ENCODE peak calls at places on chromosomes 1 and 21, in five cellular contexts. One of them, this sample, is unnamed.

GRCh38 chr1:184194251-184194650 is 142.7 kb downstream of the TSEN15 start:
- DNase-seq in T-cell: no peak
- DNase-seq in activated naive CD4-positive, alpha-beta T cell treated with anti-CD3 and anti-CD28 coated beads for 36 hours: no peak
- DNase-seq in activated gamma-delta T cell treated with Interleukin-2 at 50 U/mL for 16 hours: no peak
- DNase-seq in IMR-90: peak
- DNase-seq in this sample: no peak

GRCh38 chr1:113241237-113241636 is 149.1 kb upstream of the MAGI3 start:
- DNase-seq in activated gamma-delta T cell treated with Interleukin-2 at 50 U/mL for 16 hours: no peak
- DNase-seq in T-cell: no peak
- DNase-seq in IMR-90: no peak
- DNase-seq in activated naive CD4-positive, alpha-beta T cell treated with anti-CD3 and anti-CD28 coated beads for 36 hours: no peak
- DNase-seq in this sample: no peak

GRCh38 chr1:203818399-203818798 is 23.0 kb downstream of the ZBED6 start:
- DNase-seq in T-cell: no peak
- DNase-seq in activated naive CD4-positive, alpha-beta T cell treated with anti-CD3 and anti-CD28 coated beads for 36 hours: no peak
- DNase-seq in IMR-90: no peak
- DNase-seq in activated gamma-delta T cell treated with Interleukin-2 at 50 U/mL for 16 hours: no peak
- DNase-seq in this sample: no peak

GRCh38 chr1:37858931-37859506 is 373 bp downstream of the MTF1 start:
- DNase-seq in T-cell: no peak
- DNase-seq in IMR-90: peak
- DNase-seq in activated naive CD4-positive, alpha-beta T cell treated with anti-CD3 and anti-CD28 coated beads for 36 hours: no peak
- DNase-seq in activated gamma-delta T cell treated with Interleukin-2 at 50 U/mL for 16 hours: no peak
- DNase-seq in this sample: peak

GRCh38 chr21:45263534-45263933 is 24.2 kb downstream of the POFUT2 start:
- DNase-seq in IMR-90: no peak
- DNase-seq in activated gamma-delta T cell treated with Interleukin-2 at 50 U/mL for 16 hours: no peak
- DNase-seq in T-cell: no peak
- DNase-seq in activated naive CD4-positive, alpha-beta T cell treated with anti-CD3 and anti-CD28 coated beads for 36 hours: no peak
- DNase-seq in this sample: no peak

GRCh38 chr1:197042676-197043341 is 24.3 kb downstream of the F13B start:
- DNase-seq in IMR-90: no peak
- DNase-seq in activated gamma-delta T cell treated with Interleukin-2 at 50 U/mL for 16 hours: no peak
- DNase-seq in activated naive CD4-positive, alpha-beta T cell treated with anti-CD3 and anti-CD28 coated beads for 36 hours: no peak
- DNase-seq in T-cell: no peak
- DNase-seq in this sample: no peak

GRCh38 chr1:224498574-224499170 is 64.1 kb upstream of the WDR26 start:
- DNase-seq in activated naive CD4-positive, alpha-beta T cell treated with anti-CD3 and anti-CD28 coated beads for 36 hours: no peak
- DNase-seq in IMR-90: peak
- DNase-seq in T-cell: no peak
- DNase-seq in activated gamma-delta T cell treated with Interleukin-2 at 50 U/mL for 16 hours: no peak
- DNase-seq in this sample: no peak

GRCh38 chr1:201248721-201249559 is 34.4 kb upstream of the PKP1 start:
- DNase-seq in IMR-90: no peak
- DNase-seq in T-cell: no peak
- DNase-seq in activated gamma-delta T cell treated with Interleukin-2 at 50 U/mL for 16 hours: no peak
- DNase-seq in activated naive CD4-positive, alpha-beta T cell treated with anti-CD3 and anti-CD28 coated beads for 36 hours: no peak
- DNase-seq in this sample: no peak

GRCh38 chr1:23446644-23447310 is 22.2 kb upstream of the TCEA3 start:
- DNase-seq in activated naive CD4-positive, alpha-beta T cell treated with anti-CD3 and anti-CD28 coated beads for 36 hours: no peak
- DNase-seq in T-cell: no peak
- DNase-seq in activated gamma-delta T cell treated with Interleukin-2 at 50 U/mL for 16 hours: no peak
- DNase-seq in IMR-90: no peak
- DNase-seq in this sample: no peak

GRCh38 chr1:150472606-150473200 is 14.5 kb upstream of the TARS2 start:
- DNase-seq in T-cell: no peak
- DNase-seq in activated naive CD4-positive, alpha-beta T cell treated with anti-CD3 and anti-CD28 coated beads for 36 hours: no peak
- DNase-seq in activated gamma-delta T cell treated with Interleukin-2 at 50 U/mL for 16 hours: no peak
- DNase-seq in IMR-90: no peak
- DNase-seq in this sample: no peak

GRCh38 chr1:85579619-85580018 is 942 bp upstream of the CCN1 start:
- DNase-seq in activated gamma-delta T cell treated with Interleukin-2 at 50 U/mL for 16 hours: no peak
- DNase-seq in IMR-90: peak
- DNase-seq in activated naive CD4-positive, alpha-beta T cell treated with anti-CD3 and anti-CD28 coated beads for 36 hours: no peak
- DNase-seq in T-cell: no peak
- DNase-seq in this sample: no peak

GRCh38 chr1:202888204-202888506 is 794 bp downstream of the RABIF start:
- DNase-seq in activated gamma-delta T cell treated with Interleukin-2 at 50 U/mL for 16 hours: no peak
- DNase-seq in T-cell: no peak
- DNase-seq in IMR-90: peak
- DNase-seq in activated naive CD4-positive, alpha-beta T cell treated with anti-CD3 and anti-CD28 coated beads for 36 hours: no peak
- DNase-seq in this sample: no peak

GRCh38 chr21:35232545-35233176 is 183.6 kb upstream of the RUNX1 start:
- DNase-seq in T-cell: no peak
- DNase-seq in IMR-90: peak
- DNase-seq in activated naive CD4-positive, alpha-beta T cell treated with anti-CD3 and anti-CD28 coated beads for 36 hours: no peak
- DNase-seq in activated gamma-delta T cell treated with Interleukin-2 at 50 U/mL for 16 hours: no peak
- DNase-seq in this sample: no peak

GRCh38 chr1:245600658-245601057 is 445.9 kb downstream of the KIF26B start:
- DNase-seq in IMR-90: no peak
- DNase-seq in activated gamma-delta T cell treated with Interleukin-2 at 50 U/mL for 16 hours: no peak
- DNase-seq in T-cell: no peak
- DNase-seq in activated naive CD4-positive, alpha-beta T cell treated with anti-CD3 and anti-CD28 coated beads for 36 hours: no peak
- DNase-seq in this sample: no peak

GRCh38 chr1:240098534-240098933 is 6.9 kb downstream of the FMN2 start:
- DNase-seq in T-cell: no peak
- DNase-seq in activated naive CD4-positive, alpha-beta T cell treated with anti-CD3 and anti-CD28 coated beads for 36 hours: no peak
- DNase-seq in activated gamma-delta T cell treated with Interleukin-2 at 50 U/mL for 16 hours: no peak
- DNase-seq in IMR-90: no peak
- DNase-seq in this sample: no peak

GRCh38 chr1:226677121-226678020 is 61.7 kb downstream of the ITPKB start:
- DNase-seq in activated gamma-delta T cell treated with Interleukin-2 at 50 U/mL for 16 hours: peak
- DNase-seq in T-cell: peak
- DNase-seq in IMR-90: peak
- DNase-seq in activated naive CD4-positive, alpha-beta T cell treated with anti-CD3 and anti-CD28 coated beads for 36 hours: peak
- DNase-seq in this sample: peak

GRCh38 chr1:109718495-109718894 is 6.4 kb downstream of the GSTM5 start:
- DNase-seq in activated naive CD4-positive, alpha-beta T cell treated with anti-CD3 and anti-CD28 coated beads for 36 hours: no peak
- DNase-seq in activated gamma-delta T cell treated with Interleukin-2 at 50 U/mL for 16 hours: no peak
- DNase-seq in T-cell: no peak
- DNase-seq in IMR-90: peak
- DNase-seq in this sample: no peak

GRCh38 chr1:3539707-3540425 is 71.4 kb downstream of the MEGF6 start:
- DNase-seq in activated naive CD4-positive, alpha-beta T cell treated with anti-CD3 and anti-CD28 coated beads for 36 hours: no peak
- DNase-seq in activated gamma-delta T cell treated with Interleukin-2 at 50 U/mL for 16 hours: no peak
- DNase-seq in T-cell: no peak
- DNase-seq in IMR-90: no peak
- DNase-seq in this sample: no peak

GRCh38 chr1:37308571-37308960 is 165.8 kb upstream of the ZC3H12A start:
- DNase-seq in IMR-90: no peak
- DNase-seq in T-cell: no peak
- DNase-seq in activated gamma-delta T cell treated with Interleukin-2 at 50 U/mL for 16 hours: no peak
- DNase-seq in activated naive CD4-positive, alpha-beta T cell treated with anti-CD3 and anti-CD28 coated beads for 36 hours: no peak
- DNase-seq in this sample: no peak

GRCh38 chr21:16775056-16775455 is 737.8 kb upstream of the CXADR start:
- DNase-seq in IMR-90: no peak
- DNase-seq in activated naive CD4-positive, alpha-beta T cell treated with anti-CD3 and anti-CD28 coated beads for 36 hours: no peak
- DNase-seq in T-cell: no peak
- DNase-seq in activated gamma-delta T cell treated with Interleukin-2 at 50 U/mL for 16 hours: no peak
- DNase-seq in this sample: no peak

GRCh38 chr1:63261736-63262142 is 60.6 kb upstream of the FOXD3 start:
- DNase-seq in activated naive CD4-positive, alpha-beta T cell treated with anti-CD3 and anti-CD28 coated beads for 36 hours: no peak
- DNase-seq in activated gamma-delta T cell treated with Interleukin-2 at 50 U/mL for 16 hours: no peak
- DNase-seq in T-cell: no peak
- DNase-seq in IMR-90: no peak
- DNase-seq in this sample: no peak

GRCh38 chr1:236060286-236060685 is 4.6 kb downstream of the NID1 start:
- DNase-seq in IMR-90: no peak
- DNase-seq in activated gamma-delta T cell treated with Interleukin-2 at 50 U/mL for 16 hours: no peak
- DNase-seq in activated naive CD4-positive, alpha-beta T cell treated with anti-CD3 and anti-CD28 coated beads for 36 hours: no peak
- DNase-seq in T-cell: no peak
- DNase-seq in this sample: no peak

GRCh38 chr1:95041491-95042165 is 31.1 kb downstream of the ALG14 start:
- DNase-seq in activated gamma-delta T cell treated with Interleukin-2 at 50 U/mL for 16 hours: no peak
- DNase-seq in activated naive CD4-positive, alpha-beta T cell treated with anti-CD3 and anti-CD28 coated beads for 36 hours: peak
- DNase-seq in IMR-90: peak
- DNase-seq in T-cell: no peak
- DNase-seq in this sample: no peak

GRCh38 chr1:156623946-156624813 is 5.0 kb downstream of the HAPLN2 start:
- DNase-seq in activated gamma-delta T cell treated with Interleukin-2 at 50 U/mL for 16 hours: peak
- DNase-seq in IMR-90: peak
- DNase-seq in activated naive CD4-positive, alpha-beta T cell treated with anti-CD3 and anti-CD28 coated beads for 36 hours: peak
- DNase-seq in T-cell: no peak
- DNase-seq in this sample: peak

GRCh38 chr21:41086551-41086950 is 81.4 kb upstream of the BACE2 start:
- DNase-seq in IMR-90: no peak
- DNase-seq in activated gamma-delta T cell treated with Interleukin-2 at 50 U/mL for 16 hours: no peak
- DNase-seq in activated naive CD4-positive, alpha-beta T cell treated with anti-CD3 and anti-CD28 coated beads for 36 hours: no peak
- DNase-seq in T-cell: no peak
- DNase-seq in this sample: no peak

GRCh38 chr21:41831453-41831831 is 47.7 kb downstream of the PRDM15 start:
- DNase-seq in activated naive CD4-positive, alpha-beta T cell treated with anti-CD3 and anti-CD28 coated beads for 36 hours: no peak
- DNase-seq in activated gamma-delta T cell treated with Interleukin-2 at 50 U/mL for 16 hours: no peak
- DNase-seq in IMR-90: no peak
- DNase-seq in T-cell: no peak
- DNase-seq in this sample: no peak

GRCh38 chr1:187244623-187245022 is 415.9 kb downstream of the PLA2G4A start:
- DNase-seq in activated naive CD4-positive, alpha-beta T cell treated with anti-CD3 and anti-CD28 coated beads for 36 hours: peak
- DNase-seq in T-cell: no peak
- DNase-seq in activated gamma-delta T cell treated with Interleukin-2 at 50 U/mL for 16 hours: no peak
- DNase-seq in IMR-90: no peak
- DNase-seq in this sample: no peak

GRCh38 chr1:109204484-109204883 is 9.2 kb upstream of the SARS1 start:
- DNase-seq in T-cell: no peak
- DNase-seq in activated gamma-delta T cell treated with Interleukin-2 at 50 U/mL for 16 hours: no peak
- DNase-seq in activated naive CD4-positive, alpha-beta T cell treated with anti-CD3 and anti-CD28 coated beads for 36 hours: no peak
- DNase-seq in IMR-90: no peak
- DNase-seq in this sample: no peak

GRCh38 chr1:184633785-184634184 is 120.9 kb downstream of the EDEM3 start:
- DNase-seq in activated naive CD4-positive, alpha-beta T cell treated with anti-CD3 and anti-CD28 coated beads for 36 hours: no peak
- DNase-seq in activated gamma-delta T cell treated with Interleukin-2 at 50 U/mL for 16 hours: no peak
- DNase-seq in IMR-90: no peak
- DNase-seq in T-cell: no peak
- DNase-seq in this sample: no peak

GRCh38 chr1:109825774-109826173 is 62.1 kb upstream of the EPS8L3 start:
- DNase-seq in activated gamma-delta T cell treated with Interleukin-2 at 50 U/mL for 16 hours: no peak
- DNase-seq in IMR-90: no peak
- DNase-seq in activated naive CD4-positive, alpha-beta T cell treated with anti-CD3 and anti-CD28 coated beads for 36 hours: no peak
- DNase-seq in T-cell: no peak
- DNase-seq in this sample: no peak

GRCh38 chr1:5646486-5646885 is 345.7 kb downstream of the NPHP4 start:
- DNase-seq in activated naive CD4-positive, alpha-beta T cell treated with anti-CD3 and anti-CD28 coated beads for 36 hours: no peak
- DNase-seq in activated gamma-delta T cell treated with Interleukin-2 at 50 U/mL for 16 hours: no peak
- DNase-seq in T-cell: no peak
- DNase-seq in IMR-90: no peak
- DNase-seq in this sample: no peak

GRCh38 chr1:209733409-209734192 is 22.3 kb upstream of the TRAF3IP3 start:
- DNase-seq in T-cell: no peak
- DNase-seq in activated naive CD4-positive, alpha-beta T cell treated with anti-CD3 and anti-CD28 coated beads for 36 hours: peak
- DNase-seq in activated gamma-delta T cell treated with Interleukin-2 at 50 U/mL for 16 hours: no peak
- DNase-seq in IMR-90: no peak
- DNase-seq in this sample: no peak

GRCh38 chr1:26387447-26387846 is 14.9 kb upstream of the ZNF683 start:
- DNase-seq in activated gamma-delta T cell treated with Interleukin-2 at 50 U/mL for 16 hours: no peak
- DNase-seq in T-cell: no peak
- DNase-seq in IMR-90: peak
- DNase-seq in activated naive CD4-positive, alpha-beta T cell treated with anti-CD3 and anti-CD28 coated beads for 36 hours: no peak
- DNase-seq in this sample: no peak

GRCh38 chr1:13605159-13605558 is 21.5 kb downstream of the PDPN start:
- DNase-seq in T-cell: no peak
- DNase-seq in activated gamma-delta T cell treated with Interleukin-2 at 50 U/mL for 16 hours: no peak
- DNase-seq in activated naive CD4-positive, alpha-beta T cell treated with anti-CD3 and anti-CD28 coated beads for 36 hours: no peak
- DNase-seq in IMR-90: peak
- DNase-seq in this sample: no peak

GRCh38 chr1:199292873-199293272 is 654.0 kb downstream of the PTPRC start:
- DNase-seq in activated gamma-delta T cell treated with Interleukin-2 at 50 U/mL for 16 hours: no peak
- DNase-seq in T-cell: no peak
- DNase-seq in IMR-90: no peak
- DNase-seq in activated naive CD4-positive, alpha-beta T cell treated with anti-CD3 and anti-CD28 coated beads for 36 hours: no peak
- DNase-seq in this sample: no peak